ENCODE peak calls at places on chromosomes 11 and 22, in seven cellular contexts. W, V, R, I, Y, H and C are unnamed samples.

GRCh38 chr11:77147668-77148321 is 19.7 kb downstream of the MYO7A start:
- DNase-seq in W (no peak), V (no peak), R (no peak), I (no peak), Y (no peak), H (peak; percentile 81), C (no peak)

GRCh38 chr11:118497831-118498230 is 29.4 kb upstream of the TTC36 start:
- DNase-seq in W (no peak), V (no peak), R (no peak), I (peak; percentile 68), Y (no peak), H (no peak), C (no peak)

GRCh38 chr11:26333906-26334305 is 2.0 kb downstream of the ANO3 start:
- DNase-seq in W (no peak), V (no peak), R (no peak), I (no peak), Y (no peak), H (no peak), C (no peak)

GRCh38 chr11:74417379-74417804 is 19.2 kb upstream of the PGM2L1 start:
- DNase-seq in W (no peak), V (no peak), R (no peak), I (peak; percentile 54), Y (peak; percentile 35), H (peak; percentile 44), C (no peak)

GRCh38 chr11:60734271-60734670 is 9.8 kb downstream of the MS4A18 start:
- DNase-seq in W (no peak), V (no peak), R (no peak), I (no peak), Y (no peak), H (no peak), C (no peak)

GRCh38 chr11:73647459-73648100 is 1.2 kb downstream of the PLEKHB1 start:
- DNase-seq in W (peak; percentile 89), V (peak; percentile 76), R (peak; percentile 83), I (peak; percentile 70), Y (peak; percentile 93), H (peak; percentile 97), C (no peak)

GRCh38 chr11:20360650-20361049 is 2.9 kb upstream of the HTATIP2 start:
- DNase-seq in W (no peak), V (no peak), R (no peak), I (peak; percentile 55), Y (peak; percentile 34), H (no peak), C (no peak)

GRCh38 chr22:32378703-32379272 is 21.1 kb downstream of the RFPL3 start:
- DNase-seq in W (no peak), V (no peak), R (no peak), I (peak; percentile 18), Y (no peak), H (peak; percentile 93), C (no peak)

GRCh38 chr22:49863936-49864335 is 10.3 kb downstream of the ZBED4 start:
- DNase-seq in W (no peak), V (no peak), R (no peak), I (no peak), Y (no peak), H (no peak), C (no peak)

GRCh38 chr11:95134491-95134890 is 44.8 kb downstream of the ENDOD1 start:
- DNase-seq in W (no peak), V (no peak), R (no peak), I (peak; percentile 51), Y (no peak), H (no peak), C (no peak)

GRCh38 chr22:27450448-27450847 is 351.1 kb downstream of the MN1 start:
- DNase-seq in W (no peak), V (no peak), R (no peak), I (no peak), Y (no peak), H (no peak), C (no peak)

GRCh38 chr22:27447316-27447715 is 354.2 kb downstream of the MN1 start:
- DNase-seq in W (no peak), V (no peak), R (no peak), I (no peak), Y (no peak), H (no peak), C (no peak)

GRCh38 chr22:27443315-27443714 is 358.2 kb downstream of the MN1 start:
- DNase-seq in W (no peak), V (no peak), R (no peak), I (no peak), Y (no peak), H (no peak), C (no peak)

GRCh38 chr22:27445876-27446275 is 355.7 kb downstream of the MN1 start:
- DNase-seq in W (peak; percentile 27), V (no peak), R (no peak), I (peak; percentile 2), Y (no peak), H (no peak), C (no peak)
- H3K27ac ChIP-seq in W (no peak overlapping the region), V (no peak overlapping the region), R (no peak overlapping the region), I (no peak overlapping the region), Y (no peak overlapping the region), H (no peak overlapping the region), C (no peak overlapping the region)

GRCh38 chr22:17949926-17950473 is 74.4 kb downstream of the MICAL3 start:
- DNase-seq in W (no peak), V (no peak), R (no peak), I (no peak), Y (no peak), H (no peak), C (no peak)
- H3K27ac ChIP-seq in W (peak overlapping the region; percentile 74), V (no peak overlapping the region), R (no peak overlapping the region), I (no peak overlapping the region), Y (no peak overlapping the region), H (no peak overlapping the region), C (no peak overlapping the region)

GRCh38 chr22:24499706-24500105 is 4.6 kb downstream of the UPB1 start:
- DNase-seq in W (no peak), V (no peak), R (no peak), I (no peak), Y (no peak), H (no peak), C (no peak)

GRCh38 chr22:24498826-24499225 is 3.7 kb downstream of the UPB1 start:
- DNase-seq in W (no peak), V (no peak), R (no peak), I (no peak), Y (no peak), H (no peak), C (no peak)

GRCh38 chr22:24502540-24502939 is 7.4 kb downstream of the UPB1 start:
- DNase-seq in W (no peak), V (no peak), R (no peak), I (no peak), Y (no peak), H (no peak), C (no peak)

GRCh38 chr22:24501366-24502005 is 6.4 kb downstream of the UPB1 start:
- DNase-seq in W (no peak), V (no peak), R (no peak), I (no peak), Y (no peak), H (no peak), C (no peak)

GRCh38 chr22:24500251-24500820 is 5.2 kb downstream of the UPB1 start:
- DNase-seq in W (no peak), V (no peak), R (no peak), I (no peak), Y (no peak), H (no peak), C (no peak)
- H3K27ac ChIP-seq in W (no peak overlapping the region), V (no peak overlapping the region), R (no peak overlapping the region), I (no peak overlapping the region), Y (no peak overlapping the region), H (no peak overlapping the region), C (no peak overlapping the region)

GRCh38 chr11:75421035-75421602 is 11.9 kb downstream of the KLHL35 start:
- DNase-seq in W (no peak), V (no peak), R (peak; percentile 52), I (no peak), Y (no peak), H (no peak), C (no peak)
- H3K27ac ChIP-seq in W (no peak overlapping the region), V (peak overlapping the region; percentile 85), R (no peak overlapping the region), I (no peak overlapping the region), Y (peak overlapping the region; percentile 34), H (no peak overlapping the region), C (no peak overlapping the region)

DNA sequence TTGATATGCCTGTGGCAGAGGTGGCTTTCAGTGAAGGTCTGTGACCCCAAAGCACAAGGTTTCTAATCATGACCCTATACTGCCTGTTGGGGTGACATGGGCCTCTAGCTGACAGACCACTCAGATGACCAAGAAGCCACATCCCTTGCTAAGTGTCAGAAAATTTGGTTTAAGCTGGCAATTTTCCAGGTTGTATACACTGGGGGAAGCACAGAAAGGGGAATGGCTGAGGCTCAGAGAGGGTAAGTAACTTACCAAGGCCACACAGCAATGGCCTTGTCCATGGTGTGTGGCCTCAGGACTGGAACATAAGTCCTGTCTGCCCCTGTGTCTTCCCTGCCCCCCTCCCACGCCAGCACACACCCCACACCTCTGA is 66.9 kb upstream of the PRDM11 start:
- DNase-seq in W (no peak), V (no peak), R (no peak), I (no peak), Y (no peak), H (no peak), C (no peak)
- H3K27ac ChIP-seq in W (no peak overlapping the region), V (peak overlapping the region; percentile 55), R (no peak overlapping the region), I (no peak overlapping the region), Y (no peak overlapping the region), H (no peak overlapping the region), C (no peak overlapping the region)